ENCODE peak calls at places on chromosome 18, in ten cellular contexts. One of them, this sample, is unnamed.

GRCh38 chr18:848062-848795 is 36.2 kb upstream of the YES1 start:
- DNase-seq in activated effector memory CD4-positive, alpha-beta T cell treated with anti-CD3 and anti-CD28 coated beads, Interleukin-2, amount 50 U/mL, for 16 hours: no peak
- DNase-seq in H4: no peak
- DNase-seq in SJCRH30: no peak
- DNase-seq in GM19239: no peak
- DNase-seq in putamen: no peak
- DNase-seq in lower lobe of right lung: no peak
- DNase-seq in fibroblast of pulmonary artery: no peak
- DNase-seq in mucosa of descending colon: peak; percentile 79
- DNase-seq in NT2/D1: no peak
- DNase-seq in this sample: no peak

GRCh38 chr18:13528739-13529392 is 197.5 kb downstream of the FAM210A start:
- DNase-seq in activated effector memory CD4-positive, alpha-beta T cell treated with anti-CD3 and anti-CD28 coated beads, Interleukin-2, amount 50 U/mL, for 16 hours: peak; percentile 58
- DNase-seq in H4: no peak
- DNase-seq in SJCRH30: no peak
- DNase-seq in GM19239: no peak
- DNase-seq in putamen: no peak
- DNase-seq in lower lobe of right lung: no peak
- DNase-seq in fibroblast of pulmonary artery: no peak
- DNase-seq in mucosa of descending colon: no peak
- DNase-seq in NT2/D1: no peak
- DNase-seq in this sample: no peak

GRCh38 chr18:58992301-58993231 is 127.9 kb downstream of the ZNF532 start:
- DNase-seq in activated effector memory CD4-positive, alpha-beta T cell treated with anti-CD3 and anti-CD28 coated beads, Interleukin-2, amount 50 U/mL, for 16 hours: no peak
- DNase-seq in H4: no peak
- DNase-seq in SJCRH30: no peak
- DNase-seq in GM19239: no peak
- DNase-seq in putamen: no peak
- DNase-seq in lower lobe of right lung: no peak
- DNase-seq in fibroblast of pulmonary artery: peak; percentile 50
- DNase-seq in mucosa of descending colon: no peak
- DNase-seq in NT2/D1: no peak
- DNase-seq in this sample: no peak

GRCh38 chr18:59238385-59238784 is 18.4 kb downstream of the GRP start:
- DNase-seq in activated effector memory CD4-positive, alpha-beta T cell treated with anti-CD3 and anti-CD28 coated beads, Interleukin-2, amount 50 U/mL, for 16 hours: no peak
- DNase-seq in H4: no peak
- DNase-seq in SJCRH30: no peak
- DNase-seq in GM19239: no peak
- DNase-seq in putamen: no peak
- DNase-seq in lower lobe of right lung: no peak
- DNase-seq in fibroblast of pulmonary artery: no peak
- DNase-seq in mucosa of descending colon: no peak
- DNase-seq in NT2/D1: no peak
- DNase-seq in this sample: no peak

GRCh38 chr18:35871337-35871736 is 101.1 kb upstream of the RMP24 start:
- DNase-seq in activated effector memory CD4-positive, alpha-beta T cell treated with anti-CD3 and anti-CD28 coated beads, Interleukin-2, amount 50 U/mL, for 16 hours: no peak
- DNase-seq in H4: no peak
- DNase-seq in SJCRH30: no peak
- DNase-seq in GM19239: no peak
- DNase-seq in putamen: no peak
- DNase-seq in lower lobe of right lung: no peak
- DNase-seq in fibroblast of pulmonary artery: no peak
- DNase-seq in mucosa of descending colon: no peak
- DNase-seq in NT2/D1: no peak
- DNase-seq in this sample: no peak

GRCh38 chr18:56728741-56729140 is 77.6 kb downstream of the WDR7 start:
- DNase-seq in activated effector memory CD4-positive, alpha-beta T cell treated with anti-CD3 and anti-CD28 coated beads, Interleukin-2, amount 50 U/mL, for 16 hours: no peak
- DNase-seq in H4: no peak
- DNase-seq in SJCRH30: no peak
- DNase-seq in GM19239: no peak
- DNase-seq in putamen: no peak
- DNase-seq in lower lobe of right lung: no peak
- DNase-seq in fibroblast of pulmonary artery: no peak
- DNase-seq in mucosa of descending colon: no peak
- DNase-seq in NT2/D1: no peak
- DNase-seq in this sample: no peak

GRCh38 chr18:8936646-8937045 is 165.9 kb upstream of the NDUFV2 start:
- DNase-seq in activated effector memory CD4-positive, alpha-beta T cell treated with anti-CD3 and anti-CD28 coated beads, Interleukin-2, amount 50 U/mL, for 16 hours: no peak
- DNase-seq in H4: no peak
- DNase-seq in SJCRH30: no peak
- DNase-seq in GM19239: no peak
- DNase-seq in putamen: no peak
- DNase-seq in lower lobe of right lung: no peak
- DNase-seq in fibroblast of pulmonary artery: no peak
- DNase-seq in mucosa of descending colon: no peak
- DNase-seq in NT2/D1: no peak
- DNase-seq in this sample: no peak

GRCh38 chr18:79866889-79867574 is 69.3 kb downstream of the KCNG2 start:
- DNase-seq in activated effector memory CD4-positive, alpha-beta T cell treated with anti-CD3 and anti-CD28 coated beads, Interleukin-2, amount 50 U/mL, for 16 hours: peak; percentile 42
- DNase-seq in H4: no peak
- DNase-seq in SJCRH30: no peak
- DNase-seq in GM19239: no peak
- DNase-seq in putamen: no peak
- DNase-seq in lower lobe of right lung: no peak
- DNase-seq in fibroblast of pulmonary artery: peak; percentile 22
- DNase-seq in mucosa of descending colon: no peak
- DNase-seq in NT2/D1: no peak
- DNase-seq in this sample: no peak

GRCh38 chr18:10047237-10047636 is 133.4 kb downstream of the VAPA start:
- DNase-seq in activated effector memory CD4-positive, alpha-beta T cell treated with anti-CD3 and anti-CD28 coated beads, Interleukin-2, amount 50 U/mL, for 16 hours: no peak
- DNase-seq in H4: peak; percentile 53
- DNase-seq in SJCRH30: no peak
- DNase-seq in GM19239: no peak
- DNase-seq in putamen: no peak
- DNase-seq in lower lobe of right lung: no peak
- DNase-seq in fibroblast of pulmonary artery: peak; percentile 28
- DNase-seq in mucosa of descending colon: no peak
- DNase-seq in NT2/D1: no peak
- DNase-seq in this sample: no peak

GRCh38 chr18:11726556-11726955 is 37.5 kb downstream of the GNAL start:
- DNase-seq in activated effector memory CD4-positive, alpha-beta T cell treated with anti-CD3 and anti-CD28 coated beads, Interleukin-2, amount 50 U/mL, for 16 hours: no peak
- DNase-seq in H4: no peak
- DNase-seq in SJCRH30: no peak
- DNase-seq in GM19239: no peak
- DNase-seq in putamen: no peak
- DNase-seq in lower lobe of right lung: no peak
- DNase-seq in fibroblast of pulmonary artery: no peak
- DNase-seq in mucosa of descending colon: no peak
- DNase-seq in NT2/D1: no peak
- DNase-seq in this sample: no peak

GRCh38 chr18:50131591-50131990 is 63.4 kb downstream of the MYO5B start:
- DNase-seq in activated effector memory CD4-positive, alpha-beta T cell treated with anti-CD3 and anti-CD28 coated beads, Interleukin-2, amount 50 U/mL, for 16 hours: no peak
- DNase-seq in H4: no peak
- DNase-seq in SJCRH30: no peak
- DNase-seq in GM19239: no peak
- DNase-seq in putamen: no peak
- DNase-seq in lower lobe of right lung: no peak
- DNase-seq in fibroblast of pulmonary artery: no peak
- DNase-seq in mucosa of descending colon: no peak
- DNase-seq in NT2/D1: no peak
- DNase-seq in this sample: no peak

GRCh38 chr18:36630917-36631316 is 197.9 kb downstream of the TPGS2 start:
- DNase-seq in activated effector memory CD4-positive, alpha-beta T cell treated with anti-CD3 and anti-CD28 coated beads, Interleukin-2, amount 50 U/mL, for 16 hours: no peak
- DNase-seq in H4: no peak
- DNase-seq in SJCRH30: no peak
- DNase-seq in GM19239: no peak
- DNase-seq in putamen: no peak
- DNase-seq in lower lobe of right lung: no peak
- DNase-seq in fibroblast of pulmonary artery: no peak
- DNase-seq in mucosa of descending colon: no peak
- DNase-seq in NT2/D1: no peak
- DNase-seq in this sample: no peak

GRCh38 chr18:36592282-36592681 is 236.5 kb downstream of the TPGS2 start:
- DNase-seq in activated effector memory CD4-positive, alpha-beta T cell treated with anti-CD3 and anti-CD28 coated beads, Interleukin-2, amount 50 U/mL, for 16 hours: no peak
- DNase-seq in H4: no peak
- DNase-seq in SJCRH30: no peak
- DNase-seq in GM19239: no peak
- DNase-seq in putamen: no peak
- DNase-seq in lower lobe of right lung: no peak
- DNase-seq in fibroblast of pulmonary artery: no peak
- DNase-seq in mucosa of descending colon: no peak
- DNase-seq in NT2/D1: no peak
- DNase-seq in this sample: no peak